ENCODE peak calls at places on chromosomes 12 and 14, in nine cellular contexts. One of them, this sample, is unnamed.

GRCh38 chr12:93090768-93091172 is 161.7 kb upstream of the EEA1 start:
- DNase-seq in SHP77: no peak
- DNase-seq in iris pigment epithelial cell: peak
- DNase-seq in cerebellar cortex: no peak
- DNase-seq in OCI-M1: peak
- DNase-seq in hippocampal formation: no peak
- DNase-seq in T-cell: no peak
- DNase-seq in stimulated activated CD4-positive, alpha-beta T cell treated with anti-CD3 and anti-CD28 coated beads, Interleukin-12 subunit alpha, Interleukin-12 subunit beta, amount 100 ng/mL, for 4 hours: no peak
- DNase-seq in hepatic stellate cell: no peak
- DNase-seq in this sample: peak

GRCh38 chr14:100810861-100811461 is 15.0 kb upstream of the MEG3 start:
- DNase-seq in cerebellar cortex: no peak
- DNase-seq in hippocampal formation: no peak
- DNase-seq in iris pigment epithelial cell: no peak
- DNase-seq in hepatic stellate cell: no peak
- DNase-seq in SHP77: no peak
- DNase-seq in T-cell: no peak
- DNase-seq in OCI-M1: peak
- DNase-seq in stimulated activated CD4-positive, alpha-beta T cell treated with anti-CD3 and anti-CD28 coated beads, Interleukin-12 subunit alpha, Interleukin-12 subunit beta, amount 100 ng/mL, for 4 hours: no peak
- DNase-seq in this sample: peak

GRCh38 chr14:106556665-106557289 is 1030.4 kb downstream of the TMEM121 start:
- DNase-seq in hepatic stellate cell: no peak
- DNase-seq in hippocampal formation: no peak
- DNase-seq in iris pigment epithelial cell: no peak
- DNase-seq in stimulated activated CD4-positive, alpha-beta T cell treated with anti-CD3 and anti-CD28 coated beads, Interleukin-12 subunit alpha, Interleukin-12 subunit beta, amount 100 ng/mL, for 4 hours: peak
- DNase-seq in T-cell: peak
- DNase-seq in OCI-M1: peak
- DNase-seq in cerebellar cortex: peak
- DNase-seq in SHP77: peak
- DNase-seq in this sample: peak

GRCh38 chr12:125860672-125861288 is 795.5 kb downstream of the AACS start:
- DNase-seq in T-cell: no peak
- DNase-seq in stimulated activated CD4-positive, alpha-beta T cell treated with anti-CD3 and anti-CD28 coated beads, Interleukin-12 subunit alpha, Interleukin-12 subunit beta, amount 100 ng/mL, for 4 hours: no peak
- DNase-seq in SHP77: no peak
- DNase-seq in OCI-M1: no peak
- DNase-seq in cerebellar cortex: no peak
- DNase-seq in hepatic stellate cell: no peak
- DNase-seq in hippocampal formation: no peak
- DNase-seq in iris pigment epithelial cell: no peak
- DNase-seq in this sample: no peak

GRCh38 chr12:16583991-16584745 is 21.8 kb downstream of the LMO3 start:
- DNase-seq in stimulated activated CD4-positive, alpha-beta T cell treated with anti-CD3 and anti-CD28 coated beads, Interleukin-12 subunit alpha, Interleukin-12 subunit beta, amount 100 ng/mL, for 4 hours: no peak
- DNase-seq in cerebellar cortex: no peak
- DNase-seq in iris pigment epithelial cell: peak
- DNase-seq in OCI-M1: no peak
- DNase-seq in hepatic stellate cell: no peak
- DNase-seq in hippocampal formation: no peak
- DNase-seq in T-cell: no peak
- DNase-seq in SHP77: no peak
- DNase-seq in this sample: peak

GRCh38 chr12:79710707-79711483 is 20.1 kb upstream of the PAWR start:
- DNase-seq in iris pigment epithelial cell: no peak
- DNase-seq in SHP77: no peak
- DNase-seq in hepatic stellate cell: no peak
- DNase-seq in stimulated activated CD4-positive, alpha-beta T cell treated with anti-CD3 and anti-CD28 coated beads, Interleukin-12 subunit alpha, Interleukin-12 subunit beta, amount 100 ng/mL, for 4 hours: no peak
- DNase-seq in OCI-M1: no peak
- DNase-seq in hippocampal formation: no peak
- DNase-seq in cerebellar cortex: no peak
- DNase-seq in T-cell: no peak
- DNase-seq in this sample: no peak

GRCh38 chr12:31119531-31120211 is 46.0 kb downstream of the DDX11 start:
- DNase-seq in iris pigment epithelial cell: no peak
- DNase-seq in SHP77: no peak
- DNase-seq in OCI-M1: no peak
- DNase-seq in hepatic stellate cell: no peak
- DNase-seq in hippocampal formation: no peak
- DNase-seq in cerebellar cortex: no peak
- DNase-seq in stimulated activated CD4-positive, alpha-beta T cell treated with anti-CD3 and anti-CD28 coated beads, Interleukin-12 subunit alpha, Interleukin-12 subunit beta, amount 100 ng/mL, for 4 hours: no peak
- DNase-seq in T-cell: no peak
- DNase-seq in this sample: no peak

GRCh38 chr12:25482637-25483036 is 70.4 kb downstream of the LMNTD1 start:
- DNase-seq in OCI-M1: no peak
- DNase-seq in hepatic stellate cell: no peak
- DNase-seq in hippocampal formation: no peak
- DNase-seq in iris pigment epithelial cell: no peak
- DNase-seq in stimulated activated CD4-positive, alpha-beta T cell treated with anti-CD3 and anti-CD28 coated beads, Interleukin-12 subunit alpha, Interleukin-12 subunit beta, amount 100 ng/mL, for 4 hours: no peak
- DNase-seq in SHP77: no peak
- DNase-seq in T-cell: no peak
- DNase-seq in cerebellar cortex: no peak
- DNase-seq in this sample: no peak

GRCh38 chr12:109883429-109883828 is 3.1 kb upstream of the GLTP start:
- DNase-seq in hippocampal formation: no peak
- DNase-seq in OCI-M1: no peak
- DNase-seq in SHP77: no peak
- DNase-seq in cerebellar cortex: no peak
- DNase-seq in iris pigment epithelial cell: no peak
- DNase-seq in stimulated activated CD4-positive, alpha-beta T cell treated with anti-CD3 and anti-CD28 coated beads, Interleukin-12 subunit alpha, Interleukin-12 subunit beta, amount 100 ng/mL, for 4 hours: no peak
- DNase-seq in hepatic stellate cell: no peak
- DNase-seq in T-cell: no peak
- DNase-seq in this sample: no peak

GRCh38 chr12:10667581-10667980 is 6.3 kb downstream of the STYK1 start:
- DNase-seq in OCI-M1: no peak
- DNase-seq in T-cell: no peak
- DNase-seq in hepatic stellate cell: no peak
- DNase-seq in SHP77: no peak
- DNase-seq in stimulated activated CD4-positive, alpha-beta T cell treated with anti-CD3 and anti-CD28 coated beads, Interleukin-12 subunit alpha, Interleukin-12 subunit beta, amount 100 ng/mL, for 4 hours: no peak
- DNase-seq in hippocampal formation: no peak
- DNase-seq in iris pigment epithelial cell: no peak
- DNase-seq in cerebellar cortex: no peak
- DNase-seq in this sample: no peak

GRCh38 chr14:22883191-22883976 is at the start of gene REM2:
- DNase-seq in SHP77: peak
- DNase-seq in stimulated activated CD4-positive, alpha-beta T cell treated with anti-CD3 and anti-CD28 coated beads, Interleukin-12 subunit alpha, Interleukin-12 subunit beta, amount 100 ng/mL, for 4 hours: no peak
- DNase-seq in hepatic stellate cell: no peak
- DNase-seq in hippocampal formation: no peak
- DNase-seq in cerebellar cortex: peak
- DNase-seq in T-cell: no peak
- DNase-seq in OCI-M1: no peak
- DNase-seq in iris pigment epithelial cell: no peak
- DNase-seq in this sample: no peak

GRCh38 chr12:77723308-77723707 is 107.4 kb upstream of the NAV3 start:
- DNase-seq in SHP77: no peak
- DNase-seq in iris pigment epithelial cell: no peak
- DNase-seq in OCI-M1: no peak
- DNase-seq in stimulated activated CD4-positive, alpha-beta T cell treated with anti-CD3 and anti-CD28 coated beads, Interleukin-12 subunit alpha, Interleukin-12 subunit beta, amount 100 ng/mL, for 4 hours: no peak
- DNase-seq in hippocampal formation: no peak
- DNase-seq in cerebellar cortex: no peak
- DNase-seq in T-cell: no peak
- DNase-seq in hepatic stellate cell: no peak
- DNase-seq in this sample: no peak

GRCh38 chr12:4025420-4026358 is 152.5 kb upstream of the PARP11 start:
- DNase-seq in T-cell: no peak
- DNase-seq in stimulated activated CD4-positive, alpha-beta T cell treated with anti-CD3 and anti-CD28 coated beads, Interleukin-12 subunit alpha, Interleukin-12 subunit beta, amount 100 ng/mL, for 4 hours: no peak
- DNase-seq in hippocampal formation: no peak
- DNase-seq in OCI-M1: no peak
- DNase-seq in iris pigment epithelial cell: no peak
- DNase-seq in hepatic stellate cell: no peak
- DNase-seq in cerebellar cortex: no peak
- DNase-seq in SHP77: no peak
- DNase-seq in this sample: no peak

GRCh38 chr12:98352835-98353234 is 162.6 kb upstream of the TMPO start:
- DNase-seq in SHP77: no peak
- DNase-seq in OCI-M1: no peak
- DNase-seq in T-cell: no peak
- DNase-seq in stimulated activated CD4-positive, alpha-beta T cell treated with anti-CD3 and anti-CD28 coated beads, Interleukin-12 subunit alpha, Interleukin-12 subunit beta, amount 100 ng/mL, for 4 hours: no peak
- DNase-seq in cerebellar cortex: no peak
- DNase-seq in hepatic stellate cell: no peak
- DNase-seq in iris pigment epithelial cell: peak
- DNase-seq in hippocampal formation: no peak
- DNase-seq in this sample: no peak

GRCh38 chr12:132218915-132219314 is 74.7 kb downstream of the NOC4L start:
- DNase-seq in stimulated activated CD4-positive, alpha-beta T cell treated with anti-CD3 and anti-CD28 coated beads, Interleukin-12 subunit alpha, Interleukin-12 subunit beta, amount 100 ng/mL, for 4 hours: peak
- DNase-seq in hepatic stellate cell: peak
- DNase-seq in OCI-M1: peak
- DNase-seq in iris pigment epithelial cell: no peak
- DNase-seq in SHP77: peak
- DNase-seq in hippocampal formation: no peak
- DNase-seq in T-cell: peak
- DNase-seq in cerebellar cortex: peak
- DNase-seq in this sample: peak

GRCh38 chr12:76586764-76587395 is 27.3 kb upstream of the OSBPL8 start:
- DNase-seq in T-cell: peak
- DNase-seq in hippocampal formation: peak
- DNase-seq in hepatic stellate cell: no peak
- DNase-seq in iris pigment epithelial cell: peak
- DNase-seq in cerebellar cortex: peak
- DNase-seq in stimulated activated CD4-positive, alpha-beta T cell treated with anti-CD3 and anti-CD28 coated beads, Interleukin-12 subunit alpha, Interleukin-12 subunit beta, amount 100 ng/mL, for 4 hours: peak
- DNase-seq in OCI-M1: peak
- DNase-seq in SHP77: no peak
- DNase-seq in this sample: peak

GRCh38 chr12:21774358-21775129 is at the start of gene KCNJ8:
- DNase-seq in hepatic stellate cell: peak
- DNase-seq in cerebellar cortex: no peak
- DNase-seq in SHP77: no peak
- DNase-seq in stimulated activated CD4-positive, alpha-beta T cell treated with anti-CD3 and anti-CD28 coated beads, Interleukin-12 subunit alpha, Interleukin-12 subunit beta, amount 100 ng/mL, for 4 hours: peak
- DNase-seq in iris pigment epithelial cell: no peak
- DNase-seq in hippocampal formation: peak
- DNase-seq in T-cell: no peak
- DNase-seq in OCI-M1: peak
- DNase-seq in this sample: no peak

GRCh38 chr14:22671622-22672021 is 27.5 kb upstream of the OR6J1 start:
- DNase-seq in T-cell: no peak
- DNase-seq in stimulated activated CD4-positive, alpha-beta T cell treated with anti-CD3 and anti-CD28 coated beads, Interleukin-12 subunit alpha, Interleukin-12 subunit beta, amount 100 ng/mL, for 4 hours: no peak
- DNase-seq in iris pigment epithelial cell: no peak
- DNase-seq in OCI-M1: no peak
- DNase-seq in hepatic stellate cell: no peak
- DNase-seq in hippocampal formation: no peak
- DNase-seq in SHP77: no peak
- DNase-seq in cerebellar cortex: no peak
- DNase-seq in this sample: no peak

GRCh38 chr12:96529912-96530311 is 40.5 kb downstream of the CFAP54 start:
- DNase-seq in T-cell: no peak
- DNase-seq in cerebellar cortex: no peak
- DNase-seq in stimulated activated CD4-positive, alpha-beta T cell treated with anti-CD3 and anti-CD28 coated beads, Interleukin-12 subunit alpha, Interleukin-12 subunit beta, amount 100 ng/mL, for 4 hours: no peak
- DNase-seq in OCI-M1: no peak
- DNase-seq in hepatic stellate cell: no peak
- DNase-seq in iris pigment epithelial cell: no peak
- DNase-seq in hippocampal formation: no peak
- DNase-seq in SHP77: no peak
- DNase-seq in this sample: peak

GRCh38 chr12:41254546-41254945 is 66.4 kb downstream of the PDZRN4 start:
- DNase-seq in stimulated activated CD4-positive, alpha-beta T cell treated with anti-CD3 and anti-CD28 coated beads, Interleukin-12 subunit alpha, Interleukin-12 subunit beta, amount 100 ng/mL, for 4 hours: no peak
- DNase-seq in cerebellar cortex: no peak
- DNase-seq in T-cell: no peak
- DNase-seq in iris pigment epithelial cell: peak
- DNase-seq in hepatic stellate cell: no peak
- DNase-seq in SHP77: no peak
- DNase-seq in hippocampal formation: no peak
- DNase-seq in OCI-M1: no peak
- DNase-seq in this sample: no peak

GRCh38 chr12:5083955-5084849 is 40.5 kb downstream of the KCNA5 start:
- DNase-seq in T-cell: no peak
- DNase-seq in hepatic stellate cell: peak
- DNase-seq in hippocampal formation: peak
- DNase-seq in cerebellar cortex: peak
- DNase-seq in OCI-M1: peak
- DNase-seq in stimulated activated CD4-positive, alpha-beta T cell treated with anti-CD3 and anti-CD28 coated beads, Interleukin-12 subunit alpha, Interleukin-12 subunit beta, amount 100 ng/mL, for 4 hours: no peak
- DNase-seq in iris pigment epithelial cell: peak
- DNase-seq in SHP77: no peak
- DNase-seq in this sample: peak

GRCh38 chr12:96213869-96214268 is 19.7 kb downstream of the ELK3 start:
- DNase-seq in hippocampal formation: no peak
- DNase-seq in hepatic stellate cell: no peak
- DNase-seq in OCI-M1: no peak
- DNase-seq in T-cell: no peak
- DNase-seq in SHP77: no peak
- DNase-seq in iris pigment epithelial cell: no peak
- DNase-seq in cerebellar cortex: no peak
- DNase-seq in stimulated activated CD4-positive, alpha-beta T cell treated with anti-CD3 and anti-CD28 coated beads, Interleukin-12 subunit alpha, Interleukin-12 subunit beta, amount 100 ng/mL, for 4 hours: no peak
- DNase-seq in this sample: no peak

GRCh38 chr12:80565276-80565675 is 121.2 kb downstream of the PTPRQ start:
- DNase-seq in T-cell: no peak
- DNase-seq in OCI-M1: peak
- DNase-seq in SHP77: no peak
- DNase-seq in cerebellar cortex: no peak
- DNase-seq in iris pigment epithelial cell: peak
- DNase-seq in stimulated activated CD4-positive, alpha-beta T cell treated with anti-CD3 and anti-CD28 coated beads, Interleukin-12 subunit alpha, Interleukin-12 subunit beta, amount 100 ng/mL, for 4 hours: no peak
- DNase-seq in hepatic stellate cell: no peak
- DNase-seq in hippocampal formation: no peak
- DNase-seq in this sample: no peak

GRCh38 chr12:45259732-45260480 is 44.0 kb downstream of the ANO6 start:
- DNase-seq in cerebellar cortex: no peak
- DNase-seq in T-cell: no peak
- DNase-seq in SHP77: no peak
- DNase-seq in OCI-M1: peak
- DNase-seq in hippocampal formation: no peak
- DNase-seq in hepatic stellate cell: no peak
- DNase-seq in iris pigment epithelial cell: peak
- DNase-seq in stimulated activated CD4-positive, alpha-beta T cell treated with anti-CD3 and anti-CD28 coated beads, Interleukin-12 subunit alpha, Interleukin-12 subunit beta, amount 100 ng/mL, for 4 hours: no peak
- DNase-seq in this sample: peak

GRCh38 chr12:90546511-90546910 is 408.5 kb downstream of the CCER1 start:
- DNase-seq in OCI-M1: no peak
- DNase-seq in SHP77: no peak
- DNase-seq in stimulated activated CD4-positive, alpha-beta T cell treated with anti-CD3 and anti-CD28 coated beads, Interleukin-12 subunit alpha, Interleukin-12 subunit beta, amount 100 ng/mL, for 4 hours: no peak
- DNase-seq in T-cell: no peak
- DNase-seq in iris pigment epithelial cell: no peak
- DNase-seq in hepatic stellate cell: no peak
- DNase-seq in cerebellar cortex: peak
- DNase-seq in hippocampal formation: no peak
- DNase-seq in this sample: peak

GRCh38 chr14:77965919-77966435 is 166.1 kb downstream of the ADCK1 start:
- DNase-seq in hepatic stellate cell: peak
- DNase-seq in OCI-M1: peak
- DNase-seq in T-cell: no peak
- DNase-seq in iris pigment epithelial cell: peak
- DNase-seq in hippocampal formation: peak
- DNase-seq in SHP77: peak
- DNase-seq in stimulated activated CD4-positive, alpha-beta T cell treated with anti-CD3 and anti-CD28 coated beads, Interleukin-12 subunit alpha, Interleukin-12 subunit beta, amount 100 ng/mL, for 4 hours: no peak
- DNase-seq in cerebellar cortex: no peak
- DNase-seq in this sample: peak

GRCh38 chr14:105528859-105529505 is 2.6 kb downstream of the TMEM121 start:
- DNase-seq in T-cell: no peak
- DNase-seq in hippocampal formation: no peak
- DNase-seq in cerebellar cortex: no peak
- DNase-seq in SHP77: no peak
- DNase-seq in iris pigment epithelial cell: no peak
- DNase-seq in stimulated activated CD4-positive, alpha-beta T cell treated with anti-CD3 and anti-CD28 coated beads, Interleukin-12 subunit alpha, Interleukin-12 subunit beta, amount 100 ng/mL, for 4 hours: peak
- DNase-seq in OCI-M1: no peak
- DNase-seq in hepatic stellate cell: no peak
- DNase-seq in this sample: no peak

GRCh38 chr12:47825239-47825639 is 5.5 kb upstream of the HDAC7 start:
- DNase-seq in T-cell: no peak
- DNase-seq in hepatic stellate cell: no peak
- DNase-seq in stimulated activated CD4-positive, alpha-beta T cell treated with anti-CD3 and anti-CD28 coated beads, Interleukin-12 subunit alpha, Interleukin-12 subunit beta, amount 100 ng/mL, for 4 hours: no peak
- DNase-seq in iris pigment epithelial cell: no peak
- DNase-seq in hippocampal formation: no peak
- DNase-seq in cerebellar cortex: no peak
- DNase-seq in SHP77: no peak
- DNase-seq in OCI-M1: no peak
- DNase-seq in this sample: peak

GRCh38 chr12:55708695-55709233 is 1.1 kb upstream of the ITGA7 start:
- DNase-seq in OCI-M1: no peak
- DNase-seq in hippocampal formation: no peak
- DNase-seq in hepatic stellate cell: no peak
- DNase-seq in iris pigment epithelial cell: no peak
- DNase-seq in SHP77: no peak
- DNase-seq in T-cell: no peak
- DNase-seq in stimulated activated CD4-positive, alpha-beta T cell treated with anti-CD3 and anti-CD28 coated beads, Interleukin-12 subunit alpha, Interleukin-12 subunit beta, amount 100 ng/mL, for 4 hours: no peak
- DNase-seq in cerebellar cortex: no peak
- DNase-seq in this sample: no peak

GRCh38 chr12:113088971-113089756 is 32.6 kb downstream of the DTX1 start:
- DNase-seq in SHP77: no peak
- DNase-seq in stimulated activated CD4-positive, alpha-beta T cell treated with anti-CD3 and anti-CD28 coated beads, Interleukin-12 subunit alpha, Interleukin-12 subunit beta, amount 100 ng/mL, for 4 hours: peak
- DNase-seq in T-cell: peak
- DNase-seq in cerebellar cortex: no peak
- DNase-seq in iris pigment epithelial cell: no peak
- DNase-seq in hippocampal formation: no peak
- DNase-seq in hepatic stellate cell: no peak
- DNase-seq in OCI-M1: no peak
- DNase-seq in this sample: no peak